ENCODE peak calls at places on chromosome 14, in seven cellular contexts. U is neural progenitor cell, L is breast epithelium, D is RWPE1, X is cardiac muscle cell, R is thoracic aorta, G is AG09319. Y is an unnamed sample.

GRCh38 chr14:68780358-68781160 is 12.3 kb downstream of the ZFP36L1 start:
- DNase-seq in L (no peak), R (no peak), X (peak), U (peak), G (no peak), D (no peak), Y (no peak)

GRCh38 chr14:97757491-97757890 is 960.3 kb downstream of the VRK1 start:
- DNase-seq in U (peak), X (no peak), G (no peak), R (no peak), D (no peak), L (no peak), Y (no peak)

GRCh38 chr14:83419420-83419819 is 1885.8 kb upstream of the SEL1L start:
- DNase-seq in L (no peak), R (no peak), U (no peak), X (no peak), D (no peak), G (no peak), Y (no peak)

GRCh38 chr14:93772263-93772662 is 16.0 kb downstream of the PRIMA1 start:
- DNase-seq in X (no peak), G (no peak), D (no peak), R (no peak), L (no peak), U (no peak), Y (no peak)

GRCh38 chr14:53209370-53209769 is 56.2 kb upstream of the DDHD1 start:
- DNase-seq in R (no peak), X (peak), U (no peak), G (no peak), L (no peak), D (no peak), Y (no peak)

GRCh38 chr14:92425101-92425500 is 88.5 kb upstream of the RIN3 start:
- DNase-seq in U (no peak), D (peak), X (peak), L (no peak), G (no peak), R (no peak), Y (no peak)

GRCh38 chr14:104598039-104598438 is 6.5 kb downstream of the TMEM179 start:
- DNase-seq in L (no peak), R (no peak), X (no peak), D (no peak), U (no peak), G (no peak), Y (no peak)

GRCh38 chr14:94390372-94391086 is 2.1 kb upstream of the SERPINA1 start:
- DNase-seq in R (no peak), G (no peak), X (peak), L (no peak), D (no peak), U (no peak), Y (no peak)

GRCh38 chr14:30849354-30849753 is 25.0 kb upstream of the COCH start:
- DNase-seq in D (no peak), U (no peak), G (no peak), L (no peak), R (no peak), X (no peak), Y (no peak)

GRCh38 chr14:21278632-21279031 is 1.3 kb upstream of the RPGRIP1 start:
- DNase-seq in D (no peak), R (no peak), L (no peak), U (no peak), G (no peak), X (no peak), Y (no peak)

GRCh38 chr14:69181491-69181890 is 9.8 kb upstream of the EXD2 start:
- DNase-seq in U (no peak), D (no peak), R (no peak), X (peak), L (no peak), G (no peak), Y (no peak)

GRCh38 chr14:60657609-60657983 is 8.3 kb upstream of the SIX1 start:
- DNase-seq in D (no peak), U (peak), G (no peak), R (no peak), X (no peak), L (no peak), Y (no peak)

GRCh38 chr14:54686871-54687749 is 120.2 kb downstream of the SAMD4A start:
- DNase-seq in D (no peak), L (no peak), U (no peak), R (no peak), G (no peak), X (peak), Y (no peak)

GRCh38 chr14:54392131-54392859 is 4.5 kb upstream of the CDKN3 start:
- DNase-seq in L (no peak), X (no peak), D (no peak), U (no peak), G (no peak), R (no peak), Y (no peak)

GRCh38 chr14:33839193-33840076 is 111.4 kb downstream of the EGLN3 start:
- DNase-seq in D (peak), U (peak), R (no peak), L (no peak), X (peak), G (peak), Y (peak)

GRCh38 chr14:95397325-95397724 is 77.6 kb upstream of the CLMN start:
- DNase-seq in L (no peak), G (no peak), R (no peak), X (no peak), D (no peak), U (no peak), Y (no peak)

GRCh38 chr14:106530423-106531107 is 1004.2 kb downstream of the TMEM121 start:
- DNase-seq in X (no peak), G (no peak), U (no peak), D (no peak), R (no peak), L (no peak), Y (no peak)

GRCh38 chr14:101072945-101073597 is 169.5 kb upstream of the RTL1 start:
- DNase-seq in L (peak), R (peak), U (peak), G (peak), D (peak), X (peak), Y (peak)
- TF ChIP-seq CTCF in L (no peak), R (no peak), U (no peak), G (no peak), D (peak), X (no peak), Y (no peak)

GRCh38 chr14:38257500-38257899 is 1.6 kb upstream of the CLEC14A start:
- DNase-seq in D (no peak), G (no peak), U (no peak), L (no peak), R (no peak), X (peak), Y (no peak)

GRCh38 chr14:38255408-38255672 is 553 bp downstream of the CLEC14A start:
- DNase-seq in L (no peak), R (no peak), X (peak), G (no peak), D (no peak), U (no peak), Y (no peak)

GRCh38 chr14:38254565-38255407 is 1.1 kb downstream of the CLEC14A start:
- DNase-seq in U (peak), L (no peak), R (no peak), D (no peak), G (no peak), X (peak), Y (no peak)

GRCh38 chr14:38255673-38256357 is at the start of gene CLEC14A:
- DNase-seq in X (no peak), D (no peak), U (peak), L (peak), G (no peak), R (no peak), Y (no peak)

GRCh38 chr14:38256358-38256840 is 506 bp upstream of the CLEC14A start:
- DNase-seq in U (peak), X (peak), L (no peak), R (no peak), G (no peak), D (no peak), Y (no peak)
- TF ChIP-seq CTCF in U (peak), X (peak), L (no peak), R (no peak), G (no peak), D (no peak), Y (peak)

GRCh38 chr14:24437020-24437735 is 5.4 kb downstream of the SDR39U1 start:
- DNase-seq in X (no peak), R (no peak), U (no peak), L (no peak), D (no peak), G (no peak), Y (peak)
- TF ChIP-seq CTCF in X (no peak), R (no peak), U (no peak), L (no peak), D (peak), G (no peak), Y (no peak)

GRCh38 chr14:74571901-74572828 is 39.9 kb downstream of the LTBP2 start:
- DNase-seq in G (peak), R (no peak), D (peak), X (peak), L (no peak), U (no peak), Y (no peak)
- TF ChIP-seq CTCF in G (no peak), R (no peak), D (no peak), X (no peak), L (no peak), U (no peak), Y (no peak)

GRCh38 chr14:63383776-63384367 is 65.1 kb upstream of the GPHB5 start:
- DNase-seq in L (no peak), G (no peak), R (no peak), D (no peak), X (no peak), U (no peak), Y (no peak)

GRCh38 chr14:63375772-63376171 is 57.0 kb upstream of the GPHB5 start:
- DNase-seq in R (no peak), G (no peak), X (peak), U (no peak), L (no peak), D (peak), Y (no peak)

DNA sequence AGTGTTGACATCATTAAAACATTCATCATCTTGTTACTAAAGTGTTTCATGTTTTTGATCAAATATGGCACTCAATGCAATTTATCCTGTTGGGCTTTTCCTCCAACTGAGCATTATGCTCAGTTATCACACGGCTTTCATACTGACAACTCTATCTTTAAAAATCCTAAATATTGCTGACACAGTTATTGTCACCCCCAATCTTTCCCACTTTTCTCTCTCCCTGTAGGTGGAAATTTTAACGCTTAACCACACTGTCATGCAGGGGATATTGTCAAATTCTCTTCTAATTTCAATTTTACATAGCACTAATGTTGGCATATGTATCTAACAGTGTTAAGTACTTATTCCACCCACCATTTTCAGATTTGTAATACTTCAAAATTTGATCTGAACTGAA is 59.7 kb upstream of the GPHB5 start:
- DNase-seq in R (no peak), G (no peak), L (no peak), X (no peak), U (no peak), D (no peak), Y (no peak)
- TF ChIP-seq CTCF in R (no peak), G (no peak), L (no peak), X (no peak), U (no peak), D (no peak), Y (no peak)

GRCh38 chr14:89533761-89534160 is 116.7 kb upstream of the FOXN3 start:
- DNase-seq in X (no peak), G (no peak), U (no peak), R (no peak), L (no peak), D (no peak), Y (no peak)
- TF ChIP-seq CTCF in X (no peak), G (no peak), U (no peak), R (no peak), L (no peak), D (no peak), Y (no peak)

DNA sequence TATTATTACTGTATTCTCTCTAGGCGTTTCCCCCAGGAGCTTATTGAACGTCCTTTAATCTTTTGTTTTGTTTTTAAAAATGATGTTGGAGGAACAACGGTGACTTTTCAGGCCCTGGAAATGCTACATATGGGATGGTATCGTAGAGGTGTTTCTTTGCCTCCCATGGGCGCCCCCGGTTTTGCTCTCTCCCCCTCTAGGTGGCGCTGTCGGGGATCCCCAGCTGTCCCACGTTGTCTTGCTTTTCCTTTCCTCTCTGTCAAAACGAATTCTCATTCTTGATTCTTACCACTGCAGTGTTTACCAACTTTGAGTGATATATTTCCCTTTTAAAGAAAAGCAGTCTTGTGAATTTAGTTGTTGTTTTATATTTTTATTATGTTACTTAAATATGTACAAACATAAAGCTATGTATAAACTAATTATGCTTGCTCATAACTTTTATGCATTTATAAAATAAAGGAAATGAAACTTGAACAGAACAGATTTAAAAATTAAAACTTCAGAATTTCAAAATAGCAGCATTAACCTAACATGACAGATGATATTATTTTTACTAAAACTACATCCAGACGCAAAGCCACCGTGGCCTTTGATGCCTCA is 171.9 kb downstream of the RGS6 start:
- DNase-seq in X (no peak), G (no peak), R (no peak), L (no peak), U (peak), D (peak), Y (no peak)
- TF ChIP-seq CTCF in X (no peak), G (no peak), R (peak), L (no peak), U (peak), D (peak), Y (no peak)

GRCh38 chr14:73751157-73751691 is 37.0 kb upstream of the PNMA1 start:
- DNase-seq in G (no peak), R (no peak), L (no peak), D (no peak), X (no peak), U (no peak), Y (no peak)

GRCh38 chr14:73753043-73753886 is 39.1 kb upstream of the PNMA1 start:
- DNase-seq in R (no peak), X (peak), D (no peak), U (no peak), L (no peak), G (no peak), Y (no peak)

GRCh38 chr14:73750161-73750901 is 36.1 kb upstream of the PNMA1 start:
- DNase-seq in U (no peak), D (no peak), R (no peak), X (no peak), G (no peak), L (no peak), Y (no peak)

GRCh38 chr14:73753887-73754880 is 40.0 kb upstream of the PNMA1 start:
- DNase-seq in X (peak), D (no peak), L (no peak), U (no peak), R (no peak), G (no peak), Y (no peak)

GRCh38 chr14:73752297-73752992 is 38.3 kb upstream of the PNMA1 start:
- DNase-seq in X (peak), L (peak), U (peak), D (no peak), R (peak), G (no peak), Y (no peak)
- TF ChIP-seq CTCF in X (peak), L (peak), U (peak), D (no peak), R (peak), G (peak), Y (peak)

Y was measured in esophagus muscularis mucosa.